ENCODE peak calls at places on chromosomes 6 and 20, in four cellular contexts. Z is HCT116, G is HepG2, B is K562. Y is an unnamed sample. For H3K9me3, the result is how much of the 10 kb centered on the place peaks cover.

GRCh38 chr6:39203804-39204495 is 25.3 kb downstream of the KCNK5 start:
- DNase-seq in Z (peak), B (no peak), G (no peak), Y (no peak)

GRCh38 chr6:134021396-134022122 is 30.9 kb downstream of the SLC2A12 start:
- DNase-seq in Z (no peak), G (no peak), B (peak), Y (no peak)

GRCh38 chr6:106025655-106026054 is 60.5 kb upstream of the PRDM1 start:
- DNase-seq in B (no peak), Z (no peak), G (no peak), Y (no peak)

GRCh38 chr6:44967481-44967880 is 360.6 kb upstream of the RUNX2 start:
- DNase-seq in G (no peak), B (no peak), Z (no peak), Y (no peak)

GRCh38 chr6:21265264-21266044 is 328.1 kb upstream of the SOX4 start:
- DNase-seq in Z (no peak), B (no peak), G (no peak), Y (no peak)

GRCh38 chr6:52407467-52407866 is 12.7 kb upstream of the EFHC1 start:
- DNase-seq in Z (no peak), B (peak), G (peak), Y (no peak)

GRCh38 chr20:10763117-10763516 is 89.3 kb upstream of the JAG1 start:
- DNase-seq in G (no peak), B (no peak), Z (no peak), Y (no peak)

GRCh38 chr20:34922654-34923381 is 32.8 kb downstream of the GSS start:
- DNase-seq in B (no peak), G (peak), Z (no peak), Y (peak)

DNA sequence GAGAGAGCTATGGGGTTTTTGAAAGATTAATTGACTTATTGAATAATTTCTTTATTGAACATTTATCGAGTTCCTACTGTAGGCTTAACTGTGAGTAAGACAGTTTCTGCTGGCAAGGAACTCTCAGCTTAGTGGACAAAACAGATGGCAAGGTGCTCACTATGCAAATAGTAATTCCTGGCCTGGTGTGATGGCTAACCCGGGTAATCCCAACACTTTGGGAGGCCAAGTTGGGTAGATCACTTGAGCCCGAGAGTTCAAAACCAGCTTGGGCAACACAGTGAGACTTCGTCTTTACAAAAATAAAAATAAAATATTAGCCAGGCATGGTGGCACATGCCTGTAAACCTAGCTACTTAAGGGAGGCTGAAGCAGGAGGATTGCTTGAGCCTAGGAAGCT is 13.5 kb upstream of the TGM2 start:
- DNase-seq in G (no peak), B (no peak), Z (no peak), Y (no peak)
- H3K9me3 ChIP-seq in G (under half), B (under half), Z (under half), Y (under half)

DNA sequence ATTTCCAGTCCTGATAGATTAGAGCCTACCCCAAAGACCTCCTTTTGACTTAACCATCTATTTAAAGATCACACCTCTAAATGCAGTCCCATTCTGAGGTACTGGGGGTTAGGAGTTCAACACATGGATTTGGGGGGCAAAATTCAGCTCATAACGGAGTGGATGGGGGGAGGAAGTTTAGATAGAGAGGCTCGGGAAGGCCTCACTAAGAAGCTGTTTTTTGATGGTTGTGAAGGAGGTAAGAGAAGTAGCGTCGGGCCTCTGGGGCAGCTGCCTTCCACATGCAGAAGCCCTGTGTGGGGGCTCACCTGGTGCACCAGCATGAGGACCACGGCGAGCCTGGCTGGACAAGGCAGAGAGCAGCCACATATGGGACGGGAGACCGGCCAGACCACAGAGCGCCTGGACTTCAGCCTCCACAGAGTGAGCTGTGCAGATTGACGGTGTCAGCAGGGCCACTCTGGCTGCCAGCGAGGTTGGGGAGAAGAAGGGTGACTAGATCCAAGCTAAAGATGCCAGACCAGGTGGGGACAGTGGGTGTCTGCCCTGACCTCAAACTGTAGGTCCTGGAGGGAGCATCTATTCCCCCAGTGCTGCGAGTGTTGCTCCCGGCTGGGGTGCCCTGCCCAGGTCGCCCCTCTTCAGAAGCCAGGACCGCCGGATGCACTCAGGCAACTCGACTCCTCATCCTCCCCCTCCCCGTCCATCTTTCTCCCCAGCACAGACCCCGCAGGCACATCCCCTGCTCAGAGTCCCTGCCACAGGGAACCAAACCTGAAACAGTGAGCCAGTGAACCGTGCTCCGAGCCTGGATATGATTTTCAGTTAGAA is 5.1 kb upstream of the SYNJ2 start:
- DNase-seq in Z (no peak), G (peak), B (no peak), Y (no peak)
- TF ChIP-seq TCF7L2 in Z (no peak), G (no peak), B (no peak), Y (no peak)

DNA sequence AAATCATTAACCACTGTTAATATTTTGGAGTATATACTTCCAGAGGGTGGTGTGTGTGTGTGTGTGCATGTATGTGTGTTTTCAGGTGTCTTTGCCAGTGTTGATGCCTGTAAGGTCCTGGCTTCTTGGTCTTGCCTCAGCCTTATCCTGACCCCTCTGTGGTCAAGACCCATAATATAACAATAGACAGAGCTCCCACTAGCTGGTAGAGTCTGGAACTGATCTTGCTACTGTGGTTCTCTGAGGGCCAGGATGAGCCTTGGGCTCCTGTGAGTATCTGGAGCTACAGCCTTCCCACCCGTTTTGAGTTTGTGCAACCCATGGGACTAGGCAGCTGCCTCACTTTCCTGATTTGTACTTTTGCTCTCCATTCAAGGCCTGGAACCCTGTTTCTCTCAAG is 191.0 kb downstream of the IBTK start:
- DNase-seq in Z (no peak), G (no peak), B (no peak), Y (no peak)
- TF ChIP-seq CTCF in Z (peak), G (no peak), B (no peak), Y (no peak)

GRCh38 chr6:118451839-118452238 is 96.3 kb upstream of the PLN start:
- DNase-seq in B (no peak), Z (no peak), G (no peak), Y (no peak)
- H3K9me3 ChIP-seq in B (under half), Z (under half), G (under half), Y (under half)

DNA sequence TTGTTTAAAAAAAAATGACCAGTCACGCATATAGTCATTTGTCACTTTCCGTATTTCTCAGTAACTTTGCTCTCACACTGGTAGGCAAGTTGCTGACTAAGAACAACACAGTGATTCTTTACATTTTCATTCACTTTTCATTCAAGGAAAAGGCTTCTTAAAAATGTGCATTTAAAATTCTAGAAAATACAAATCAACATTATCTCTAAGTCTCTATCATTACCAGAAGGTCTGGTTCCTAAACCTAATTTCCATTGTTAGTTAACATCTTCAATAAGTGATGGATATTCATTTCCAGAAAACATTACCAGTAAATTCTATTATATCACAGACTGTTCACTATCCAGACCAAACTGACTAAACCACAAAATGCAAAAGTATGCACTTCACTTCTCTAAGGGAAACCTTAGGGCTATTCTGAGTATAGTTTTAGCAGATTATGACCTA is 115.3 kb downstream of the AHI1 start:
- DNase-seq in B (no peak), Z (no peak), G (no peak), Y (no peak)
- TF ChIP-seq TCF7L2 in B (no peak), Z (no peak), G (no peak), Y (no peak)

DNA sequence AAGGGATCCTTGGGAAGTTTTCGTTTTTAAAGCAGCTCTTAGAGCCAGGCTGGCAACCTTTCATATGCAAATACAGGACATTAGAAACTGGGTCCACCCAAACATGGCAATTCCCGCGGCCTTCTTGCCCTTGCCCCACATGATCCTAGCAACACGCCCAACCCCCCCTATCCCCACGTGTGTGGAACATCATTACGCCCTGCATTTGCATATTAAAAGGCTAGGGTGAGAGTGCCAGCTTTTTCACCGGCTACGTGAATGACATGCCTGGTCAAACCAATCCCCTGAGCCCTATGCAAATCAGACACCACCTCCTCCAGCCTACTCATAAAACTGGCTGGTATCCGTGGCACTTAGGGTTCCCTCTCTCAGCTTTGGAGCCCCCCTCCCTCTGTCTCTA is 88.1 kb downstream of the TNFRSF21 start:
- DNase-seq in B (no peak), Z (no peak), G (no peak), Y (no peak)
- TF ChIP-seq CTCF in B (no peak), Z (no peak), G (no peak), Y (no peak)

Y was measured in Panc1.